ENCODE peak calls at places on chromosomes 12 and 14, in seven cellular contexts. One of them, this sample, is unnamed.

GRCh38 chr14:31479026-31479425 is 8.8 kb downstream of the GPR33 start:
- DNase-seq in SJSA1: no peak
- DNase-seq in adrenal gland: no peak
- DNase-seq in cardiac muscle cell: no peak
- DNase-seq in lower lobe of right lung: no peak
- DNase-seq in MM.1S: no peak
- DNase-seq in heart left ventricle: no peak
- DNase-seq in this sample: no peak

GRCh38 chr12:95385246-95385645 is 88.7 kb upstream of the METAP2 start:
- DNase-seq in SJSA1: peak; percentile 27
- DNase-seq in adrenal gland: peak; percentile 23
- DNase-seq in cardiac muscle cell: peak; percentile 84
- DNase-seq in lower lobe of right lung: no peak
- DNase-seq in MM.1S: no peak
- DNase-seq in heart left ventricle: peak; percentile 27
- DNase-seq in this sample: peak; percentile 52

GRCh38 chr12:116472193-116472592 is 87.0 kb upstream of the MAP1LC3B2 start:
- DNase-seq in SJSA1: no peak
- DNase-seq in adrenal gland: no peak
- DNase-seq in cardiac muscle cell: no peak
- DNase-seq in lower lobe of right lung: no peak
- DNase-seq in MM.1S: no peak
- DNase-seq in heart left ventricle: no peak
- DNase-seq in this sample: no peak

GRCh38 chr14:102694530-102695171 is 82.6 kb upstream of the TRAF3 start:
- DNase-seq in SJSA1: peak; percentile 52
- DNase-seq in adrenal gland: peak; percentile 80
- DNase-seq in cardiac muscle cell: peak; percentile 85
- DNase-seq in lower lobe of right lung: no peak
- DNase-seq in MM.1S: peak; percentile 56
- DNase-seq in heart left ventricle: peak; percentile 48
- DNase-seq in this sample: no peak

GRCh38 chr14:73762375-73762822 is 48.2 kb upstream of the PNMA1 start:
- DNase-seq in SJSA1: no peak
- DNase-seq in adrenal gland: no peak
- DNase-seq in cardiac muscle cell: no peak
- DNase-seq in lower lobe of right lung: no peak
- DNase-seq in MM.1S: peak; percentile 59
- DNase-seq in heart left ventricle: no peak
- DNase-seq in this sample: no peak

GRCh38 chr14:20662968-20663731 is 21.2 kb upstream of the RNASE4 start:
- DNase-seq in SJSA1: peak; percentile 35
- DNase-seq in adrenal gland: peak; percentile 65
- DNase-seq in cardiac muscle cell: peak; percentile 60
- DNase-seq in lower lobe of right lung: peak; percentile 78
- DNase-seq in MM.1S: peak; percentile 80
- DNase-seq in heart left ventricle: peak; percentile 38
- DNase-seq in this sample: peak; percentile 74

GRCh38 chr12:12685305-12685704 is 10.7 kb downstream of the GPR19 start:
- DNase-seq in SJSA1: no peak
- DNase-seq in adrenal gland: no peak
- DNase-seq in cardiac muscle cell: no peak
- DNase-seq in lower lobe of right lung: no peak
- DNase-seq in MM.1S: no peak
- DNase-seq in heart left ventricle: no peak
- DNase-seq in this sample: no peak

GRCh38 chr14:75259510-75259855 is 19.1 kb upstream of the FOS start:
- DNase-seq in SJSA1: no peak
- DNase-seq in adrenal gland: no peak
- DNase-seq in cardiac muscle cell: peak; percentile 80
- DNase-seq in lower lobe of right lung: no peak
- DNase-seq in MM.1S: no peak
- DNase-seq in heart left ventricle: no peak
- DNase-seq in this sample: no peak

GRCh38 chr14:55446127-55446736 is 5.8 kb upstream of the TBPL2 start:
- DNase-seq in SJSA1: peak; percentile 79
- DNase-seq in adrenal gland: peak; percentile 88
- DNase-seq in cardiac muscle cell: peak; percentile 90
- DNase-seq in lower lobe of right lung: no peak
- DNase-seq in MM.1S: peak; percentile 47
- DNase-seq in heart left ventricle: peak; percentile 50
- DNase-seq in this sample: no peak

GRCh38 chr14:23141706-23142467 is 22.8 kb upstream of the CEBPE start:
- DNase-seq in SJSA1: no peak
- DNase-seq in adrenal gland: no peak
- DNase-seq in cardiac muscle cell: peak; percentile 90
- DNase-seq in lower lobe of right lung: peak; percentile 73
- DNase-seq in MM.1S: no peak
- DNase-seq in heart left ventricle: peak; percentile 80
- DNase-seq in this sample: peak; percentile 80

GRCh38 chr12:13288937-13289643 is 92.6 kb downstream of the EMP1 start:
- DNase-seq in SJSA1: no peak
- DNase-seq in adrenal gland: no peak
- DNase-seq in cardiac muscle cell: no peak
- DNase-seq in lower lobe of right lung: no peak
- DNase-seq in MM.1S: no peak
- DNase-seq in heart left ventricle: no peak
- DNase-seq in this sample: no peak

GRCh38 chr12:65275627-65276026 is 2.9 kb upstream of the MSRB3 start:
- DNase-seq in SJSA1: no peak
- DNase-seq in adrenal gland: no peak
- DNase-seq in cardiac muscle cell: no peak
- DNase-seq in lower lobe of right lung: no peak
- DNase-seq in MM.1S: no peak
- DNase-seq in heart left ventricle: no peak
- DNase-seq in this sample: no peak

GRCh38 chr14:38233218-38233617 is 22.7 kb downstream of the CLEC14A start:
- DNase-seq in SJSA1: no peak
- DNase-seq in adrenal gland: no peak
- DNase-seq in cardiac muscle cell: no peak
- DNase-seq in lower lobe of right lung: no peak
- DNase-seq in MM.1S: peak; percentile 38
- DNase-seq in heart left ventricle: no peak
- DNase-seq in this sample: no peak

GRCh38 chr14:61615743-61616523 is 79.4 kb upstream of the HIF1A start:
- DNase-seq in SJSA1: peak; percentile 66
- DNase-seq in adrenal gland: no peak
- DNase-seq in cardiac muscle cell: peak; percentile 89
- DNase-seq in lower lobe of right lung: no peak
- DNase-seq in MM.1S: no peak
- DNase-seq in heart left ventricle: no peak
- DNase-seq in this sample: no peak

GRCh38 chr14:58455593-58456265 is 28.2 kb downstream of the KIAA0586 start:
- DNase-seq in SJSA1: peak; percentile 85
- DNase-seq in adrenal gland: no peak
- DNase-seq in cardiac muscle cell: no peak
- DNase-seq in lower lobe of right lung: no peak
- DNase-seq in MM.1S: no peak
- DNase-seq in heart left ventricle: no peak
- DNase-seq in this sample: no peak

GRCh38 chr14:22601456-22601855 is 3.4 kb downstream of the ABHD4 start:
- DNase-seq in SJSA1: no peak
- DNase-seq in adrenal gland: no peak
- DNase-seq in cardiac muscle cell: no peak
- DNase-seq in lower lobe of right lung: no peak
- DNase-seq in MM.1S: no peak
- DNase-seq in heart left ventricle: no peak
- DNase-seq in this sample: no peak

GRCh38 chr12:93152617-93153016 is 223.5 kb upstream of the EEA1 start:
- DNase-seq in SJSA1: no peak
- DNase-seq in adrenal gland: no peak
- DNase-seq in cardiac muscle cell: no peak
- DNase-seq in lower lobe of right lung: no peak
- DNase-seq in MM.1S: no peak
- DNase-seq in heart left ventricle: no peak
- DNase-seq in this sample: no peak

GRCh38 chr12:66065623-66066022 is 64.9 kb downstream of the LLPH start:
- DNase-seq in SJSA1: no peak
- DNase-seq in adrenal gland: no peak
- DNase-seq in cardiac muscle cell: peak; percentile 18
- DNase-seq in lower lobe of right lung: no peak
- DNase-seq in MM.1S: no peak
- DNase-seq in heart left ventricle: no peak
- DNase-seq in this sample: no peak

GRCh38 chr12:132955094-132955932 is 793 bp downstream of the ZNF605 start:
- DNase-seq in SJSA1: no peak
- DNase-seq in adrenal gland: peak; percentile 65
- DNase-seq in cardiac muscle cell: peak; percentile 82
- DNase-seq in lower lobe of right lung: no peak
- DNase-seq in MM.1S: no peak
- DNase-seq in heart left ventricle: peak; percentile 40
- DNase-seq in this sample: peak; percentile 85

GRCh38 chr12:72560370-72560769 is 288.2 kb downstream of the TRHDE start:
- DNase-seq in SJSA1: no peak
- DNase-seq in adrenal gland: no peak
- DNase-seq in cardiac muscle cell: no peak
- DNase-seq in lower lobe of right lung: no peak
- DNase-seq in MM.1S: no peak
- DNase-seq in heart left ventricle: no peak
- DNase-seq in this sample: no peak

GRCh38 chr14:105116451-105117256 is 51.4 kb upstream of the GPR132 start:
- DNase-seq in SJSA1: no peak
- DNase-seq in adrenal gland: peak; percentile 3
- DNase-seq in cardiac muscle cell: no peak
- DNase-seq in lower lobe of right lung: no peak
- DNase-seq in MM.1S: no peak
- DNase-seq in heart left ventricle: peak; percentile 5
- DNase-seq in this sample: no peak

GRCh38 chr14:105045710-105046326 is 19.4 kb downstream of the GPR132 start:
- DNase-seq in SJSA1: peak; percentile 83
- DNase-seq in adrenal gland: peak; percentile 93
- DNase-seq in cardiac muscle cell: peak; percentile 87
- DNase-seq in lower lobe of right lung: peak; percentile 95
- DNase-seq in MM.1S: peak; percentile 64
- DNase-seq in heart left ventricle: peak; percentile 89
- DNase-seq in this sample: peak; percentile 97

GRCh38 chr12:71183018-71183417 is 25.2 kb upstream of the TSPAN8 start:
- DNase-seq in SJSA1: no peak
- DNase-seq in adrenal gland: peak; percentile 32
- DNase-seq in cardiac muscle cell: peak; percentile 82
- DNase-seq in lower lobe of right lung: no peak
- DNase-seq in MM.1S: no peak
- DNase-seq in heart left ventricle: no peak
- DNase-seq in this sample: peak; percentile 54

GRCh38 chr14:19873178-19873577 is 1.8 kb upstream of the OR4K2 start:
- DNase-seq in SJSA1: no peak
- DNase-seq in adrenal gland: no peak
- DNase-seq in cardiac muscle cell: no peak
- DNase-seq in lower lobe of right lung: no peak
- DNase-seq in MM.1S: no peak
- DNase-seq in heart left ventricle: no peak
- DNase-seq in this sample: no peak

GRCh38 chr14:47678993-47679392 is 3.6 kb upstream of the MDGA2 start:
- DNase-seq in SJSA1: no peak
- DNase-seq in adrenal gland: no peak
- DNase-seq in cardiac muscle cell: no peak
- DNase-seq in lower lobe of right lung: no peak
- DNase-seq in MM.1S: no peak
- DNase-seq in heart left ventricle: no peak
- DNase-seq in this sample: no peak

GRCh38 chr12:40016960-40017359 is 88.9 kb downstream of the SLC2A13 start:
- DNase-seq in SJSA1: no peak
- DNase-seq in adrenal gland: no peak
- DNase-seq in cardiac muscle cell: peak; percentile 79
- DNase-seq in lower lobe of right lung: no peak
- DNase-seq in MM.1S: no peak
- DNase-seq in heart left ventricle: no peak
- DNase-seq in this sample: no peak

GRCh38 chr14:69612014-69612758 is 790 bp downstream of the SUSD6 start:
- DNase-seq in SJSA1: peak; percentile 47
- DNase-seq in adrenal gland: peak; percentile 48
- DNase-seq in cardiac muscle cell: peak; percentile 28
- DNase-seq in lower lobe of right lung: peak; percentile 54
- DNase-seq in MM.1S: peak; percentile 24
- DNase-seq in heart left ventricle: peak; percentile 49
- DNase-seq in this sample: peak; percentile 80
- H3K4me1 ChIP-seq in SJSA1: peaks cover 40% of the 10 kb centered on the region
- H3K4me1 ChIP-seq in adrenal gland: peaks cover 43% of the 10 kb centered on the region
- H3K4me1 ChIP-seq in cardiac muscle cell: peaks cover 41% of the 10 kb centered on the region
- H3K4me1 ChIP-seq in lower lobe of right lung: peaks cover 56% of the 10 kb centered on the region
- H3K4me1 ChIP-seq in MM.1S: peaks cover 25% of the 10 kb centered on the region
- H3K4me1 ChIP-seq in heart left ventricle: peaks cover 60% of the 10 kb centered on the region
- H3K4me1 ChIP-seq in this sample: peaks cover 3% of the 10 kb centered on the region

DNA sequence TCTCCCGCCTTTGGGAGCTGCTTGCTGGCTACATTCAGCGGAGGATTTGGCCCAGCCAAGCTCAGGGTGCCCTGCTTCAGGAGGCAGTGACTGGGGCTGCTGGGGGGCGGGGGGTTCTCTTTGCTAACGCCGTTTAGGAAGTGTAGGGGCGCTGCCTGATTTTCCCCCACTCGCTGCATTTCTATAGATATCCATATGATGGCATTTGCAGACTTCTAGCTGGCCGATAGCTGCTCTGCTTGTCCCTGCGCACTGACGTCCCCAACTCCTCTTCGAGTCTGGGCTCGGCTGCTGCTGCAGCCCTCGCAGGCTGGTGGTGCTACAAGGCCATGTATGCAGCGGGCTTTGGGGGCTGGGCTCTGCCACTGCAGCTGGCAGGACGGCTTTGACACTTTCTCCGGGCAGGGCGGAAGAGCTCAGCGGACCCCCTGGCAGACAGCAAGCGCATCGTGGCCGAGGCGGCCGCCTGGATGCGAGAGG is 3.1 kb downstream of the LRFN5 start:
- DNase-seq in SJSA1: no peak
- DNase-seq in adrenal gland: peak; percentile 78
- DNase-seq in cardiac muscle cell: peak; percentile 70
- DNase-seq in lower lobe of right lung: no peak
- DNase-seq in MM.1S: no peak
- DNase-seq in heart left ventricle: peak; percentile 40
- DNase-seq in this sample: peak; percentile 82
- H3K27ac ChIP-seq in SJSA1: no peak overlapping the region
- H3K27ac ChIP-seq in adrenal gland: peak overlapping the region; percentile 21
- H3K27ac ChIP-seq in cardiac muscle cell: no peak overlapping the region
- H3K27ac ChIP-seq in lower lobe of right lung: no peak overlapping the region
- H3K27ac ChIP-seq in MM.1S: no peak overlapping the region
- H3K27ac ChIP-seq in heart left ventricle: no peak overlapping the region
- H3K27ac ChIP-seq in this sample: no peak overlapping the region

GRCh38 chr14:51576899-51577298 is 74.8 kb upstream of the FRMD6 start:
- DNase-seq in SJSA1: no peak
- DNase-seq in adrenal gland: no peak
- DNase-seq in cardiac muscle cell: no peak
- DNase-seq in lower lobe of right lung: no peak
- DNase-seq in MM.1S: no peak
- DNase-seq in heart left ventricle: no peak
- DNase-seq in this sample: no peak
- H3K4me1 ChIP-seq in SJSA1: peaks cover 11% of the 10 kb centered on the region
- H3K4me1 ChIP-seq in adrenal gland: no peaks in the 10 kb centered on the region
- H3K4me1 ChIP-seq in cardiac muscle cell: no peaks in the 10 kb centered on the region
- H3K4me1 ChIP-seq in lower lobe of right lung: no peaks in the 10 kb centered on the region
- H3K4me1 ChIP-seq in MM.1S: peaks cover 17% of the 10 kb centered on the region
- H3K4me1 ChIP-seq in heart left ventricle: no peaks in the 10 kb centered on the region
- H3K4me1 ChIP-seq in this sample: no peaks in the 10 kb centered on the region

GRCh38 chr14:25464772-25465171 is 414.8 kb upstream of the STXBP6 start:
- DNase-seq in SJSA1: no peak
- DNase-seq in adrenal gland: no peak
- DNase-seq in cardiac muscle cell: no peak
- DNase-seq in lower lobe of right lung: no peak
- DNase-seq in MM.1S: no peak
- DNase-seq in heart left ventricle: no peak
- DNase-seq in this sample: no peak
- H3K27ac ChIP-seq in SJSA1: no peak overlapping the region
- H3K27ac ChIP-seq in adrenal gland: no peak overlapping the region
- H3K27ac ChIP-seq in cardiac muscle cell: no peak overlapping the region
- H3K27ac ChIP-seq in lower lobe of right lung: no peak overlapping the region
- H3K27ac ChIP-seq in MM.1S: no peak overlapping the region
- H3K27ac ChIP-seq in heart left ventricle: no peak overlapping the region
- H3K27ac ChIP-seq in this sample: no peak overlapping the region

This sample was measured in aorta.